ENCODE peak calls at places on chromosomes 11 and 22, in eight cellular contexts. One of them, this sample, is unnamed.

GRCh38 chr22:20203142-20204099 is 52.6 kb upstream of the CCDC188 start:
- DNase-seq in stimulated activated CD8-positive, alpha-beta memory T cell treated with anti-CD3 and anti-CD28 coated beads, Interleukin-12 subunit alpha, Interleukin-12 subunit beta, amount 100 ng/mL, for 4 hours: no peak
- DNase-seq in NCI-H2081: no peak
- DNase-seq in progenitor cell of endocrine pancreas: peak
- DNase-seq in HTR-8/SVneo: peak
- DNase-seq in mucosa of descending colon: no peak
- DNase-seq in nephron progenitor cell: peak
- DNase-seq in activated T-helper 1 cell treated with anti-CD3 and anti-CD28 coated beads, Interleukin-12 subunit alpha, Interleukin-12 subunit beta, Interleukin-2, Interleukin-4 antibody, amounts not matched to agents 30 ng/mL and 10 ng/mL and 1 ng/mL, durations not matched to agents 14 hours and 24 hours and 36 hours: no peak
- DNase-seq in this sample: no peak

GRCh38 chr11:123251656-123252344 is 56.8 kb upstream of the CLMP start:
- DNase-seq in stimulated activated CD8-positive, alpha-beta memory T cell treated with anti-CD3 and anti-CD28 coated beads, Interleukin-12 subunit alpha, Interleukin-12 subunit beta, amount 100 ng/mL, for 4 hours: no peak
- DNase-seq in NCI-H2081: no peak
- DNase-seq in progenitor cell of endocrine pancreas: no peak
- DNase-seq in HTR-8/SVneo: no peak
- DNase-seq in mucosa of descending colon: peak
- DNase-seq in nephron progenitor cell: no peak
- DNase-seq in activated T-helper 1 cell treated with anti-CD3 and anti-CD28 coated beads, Interleukin-12 subunit alpha, Interleukin-12 subunit beta, Interleukin-2, Interleukin-4 antibody, amounts not matched to agents 30 ng/mL and 10 ng/mL and 1 ng/mL, durations not matched to agents 14 hours and 24 hours and 36 hours: no peak
- DNase-seq in this sample: no peak

GRCh38 chr11:69721745-69722144 is 17.9 kb upstream of the FGF19 start:
- DNase-seq in stimulated activated CD8-positive, alpha-beta memory T cell treated with anti-CD3 and anti-CD28 coated beads, Interleukin-12 subunit alpha, Interleukin-12 subunit beta, amount 100 ng/mL, for 4 hours: no peak
- DNase-seq in NCI-H2081: no peak
- DNase-seq in progenitor cell of endocrine pancreas: no peak
- DNase-seq in HTR-8/SVneo: peak
- DNase-seq in mucosa of descending colon: no peak
- DNase-seq in nephron progenitor cell: no peak
- DNase-seq in activated T-helper 1 cell treated with anti-CD3 and anti-CD28 coated beads, Interleukin-12 subunit alpha, Interleukin-12 subunit beta, Interleukin-2, Interleukin-4 antibody, amounts not matched to agents 30 ng/mL and 10 ng/mL and 1 ng/mL, durations not matched to agents 14 hours and 24 hours and 36 hours: no peak
- DNase-seq in this sample: no peak

GRCh38 chr11:111429066-111429506 is 50.0 kb upstream of the POU2AF1 start:
- DNase-seq in stimulated activated CD8-positive, alpha-beta memory T cell treated with anti-CD3 and anti-CD28 coated beads, Interleukin-12 subunit alpha, Interleukin-12 subunit beta, amount 100 ng/mL, for 4 hours: peak
- DNase-seq in NCI-H2081: peak
- DNase-seq in progenitor cell of endocrine pancreas: no peak
- DNase-seq in HTR-8/SVneo: no peak
- DNase-seq in mucosa of descending colon: no peak
- DNase-seq in nephron progenitor cell: peak
- DNase-seq in activated T-helper 1 cell treated with anti-CD3 and anti-CD28 coated beads, Interleukin-12 subunit alpha, Interleukin-12 subunit beta, Interleukin-2, Interleukin-4 antibody, amounts not matched to agents 30 ng/mL and 10 ng/mL and 1 ng/mL, durations not matched to agents 14 hours and 24 hours and 36 hours: peak
- DNase-seq in this sample: no peak

GRCh38 chr22:49573109-49573765 is 254.4 kb downstream of the BRD1 start:
- DNase-seq in stimulated activated CD8-positive, alpha-beta memory T cell treated with anti-CD3 and anti-CD28 coated beads, Interleukin-12 subunit alpha, Interleukin-12 subunit beta, amount 100 ng/mL, for 4 hours: no peak
- DNase-seq in NCI-H2081: no peak
- DNase-seq in progenitor cell of endocrine pancreas: no peak
- DNase-seq in HTR-8/SVneo: no peak
- DNase-seq in mucosa of descending colon: no peak
- DNase-seq in nephron progenitor cell: no peak
- DNase-seq in activated T-helper 1 cell treated with anti-CD3 and anti-CD28 coated beads, Interleukin-12 subunit alpha, Interleukin-12 subunit beta, Interleukin-2, Interleukin-4 antibody, amounts not matched to agents 30 ng/mL and 10 ng/mL and 1 ng/mL, durations not matched to agents 14 hours and 24 hours and 36 hours: no peak
- DNase-seq in this sample: no peak

GRCh38 chr11:20037358-20037757 is 122.9 kb downstream of the DBX1 start:
- DNase-seq in stimulated activated CD8-positive, alpha-beta memory T cell treated with anti-CD3 and anti-CD28 coated beads, Interleukin-12 subunit alpha, Interleukin-12 subunit beta, amount 100 ng/mL, for 4 hours: no peak
- DNase-seq in NCI-H2081: no peak
- DNase-seq in progenitor cell of endocrine pancreas: no peak
- DNase-seq in HTR-8/SVneo: no peak
- DNase-seq in mucosa of descending colon: no peak
- DNase-seq in nephron progenitor cell: no peak
- DNase-seq in activated T-helper 1 cell treated with anti-CD3 and anti-CD28 coated beads, Interleukin-12 subunit alpha, Interleukin-12 subunit beta, Interleukin-2, Interleukin-4 antibody, amounts not matched to agents 30 ng/mL and 10 ng/mL and 1 ng/mL, durations not matched to agents 14 hours and 24 hours and 36 hours: no peak
- DNase-seq in this sample: no peak

GRCh38 chr11:111001091-111001430 is 244.5 kb upstream of the POU2AF2 start:
- DNase-seq in stimulated activated CD8-positive, alpha-beta memory T cell treated with anti-CD3 and anti-CD28 coated beads, Interleukin-12 subunit alpha, Interleukin-12 subunit beta, amount 100 ng/mL, for 4 hours: no peak
- DNase-seq in NCI-H2081: no peak
- DNase-seq in progenitor cell of endocrine pancreas: no peak
- DNase-seq in HTR-8/SVneo: no peak
- DNase-seq in mucosa of descending colon: no peak
- DNase-seq in nephron progenitor cell: no peak
- DNase-seq in activated T-helper 1 cell treated with anti-CD3 and anti-CD28 coated beads, Interleukin-12 subunit alpha, Interleukin-12 subunit beta, Interleukin-2, Interleukin-4 antibody, amounts not matched to agents 30 ng/mL and 10 ng/mL and 1 ng/mL, durations not matched to agents 14 hours and 24 hours and 36 hours: no peak
- DNase-seq in this sample: no peak

GRCh38 chr11:11966826-11967668 is 41.4 kb downstream of the DKK3 start:
- DNase-seq in stimulated activated CD8-positive, alpha-beta memory T cell treated with anti-CD3 and anti-CD28 coated beads, Interleukin-12 subunit alpha, Interleukin-12 subunit beta, amount 100 ng/mL, for 4 hours: peak
- DNase-seq in NCI-H2081: peak
- DNase-seq in progenitor cell of endocrine pancreas: peak
- DNase-seq in HTR-8/SVneo: peak
- DNase-seq in mucosa of descending colon: peak
- DNase-seq in nephron progenitor cell: peak
- DNase-seq in activated T-helper 1 cell treated with anti-CD3 and anti-CD28 coated beads, Interleukin-12 subunit alpha, Interleukin-12 subunit beta, Interleukin-2, Interleukin-4 antibody, amounts not matched to agents 30 ng/mL and 10 ng/mL and 1 ng/mL, durations not matched to agents 14 hours and 24 hours and 36 hours: peak
- DNase-seq in this sample: no peak

GRCh38 chr22:23393721-23394320 is 186.3 kb downstream of the IGLL1 start:
- DNase-seq in stimulated activated CD8-positive, alpha-beta memory T cell treated with anti-CD3 and anti-CD28 coated beads, Interleukin-12 subunit alpha, Interleukin-12 subunit beta, amount 100 ng/mL, for 4 hours: no peak
- DNase-seq in NCI-H2081: no peak
- DNase-seq in progenitor cell of endocrine pancreas: no peak
- DNase-seq in HTR-8/SVneo: no peak
- DNase-seq in mucosa of descending colon: peak
- DNase-seq in nephron progenitor cell: no peak
- DNase-seq in activated T-helper 1 cell treated with anti-CD3 and anti-CD28 coated beads, Interleukin-12 subunit alpha, Interleukin-12 subunit beta, Interleukin-2, Interleukin-4 antibody, amounts not matched to agents 30 ng/mL and 10 ng/mL and 1 ng/mL, durations not matched to agents 14 hours and 24 hours and 36 hours: no peak
- DNase-seq in this sample: no peak

GRCh38 chr11:1839924-1840779 is 1.4 kb downstream of the TNNI2 start:
- DNase-seq in stimulated activated CD8-positive, alpha-beta memory T cell treated with anti-CD3 and anti-CD28 coated beads, Interleukin-12 subunit alpha, Interleukin-12 subunit beta, amount 100 ng/mL, for 4 hours: no peak
- DNase-seq in NCI-H2081: no peak
- DNase-seq in progenitor cell of endocrine pancreas: no peak
- DNase-seq in HTR-8/SVneo: no peak
- DNase-seq in mucosa of descending colon: peak
- DNase-seq in nephron progenitor cell: no peak
- DNase-seq in activated T-helper 1 cell treated with anti-CD3 and anti-CD28 coated beads, Interleukin-12 subunit alpha, Interleukin-12 subunit beta, Interleukin-2, Interleukin-4 antibody, amounts not matched to agents 30 ng/mL and 10 ng/mL and 1 ng/mL, durations not matched to agents 14 hours and 24 hours and 36 hours: no peak
- DNase-seq in this sample: peak

GRCh38 chr11:12239396-12240298 is 129.3 kb downstream of the MICAL2 start:
- DNase-seq in stimulated activated CD8-positive, alpha-beta memory T cell treated with anti-CD3 and anti-CD28 coated beads, Interleukin-12 subunit alpha, Interleukin-12 subunit beta, amount 100 ng/mL, for 4 hours: no peak
- DNase-seq in NCI-H2081: peak
- DNase-seq in progenitor cell of endocrine pancreas: no peak
- DNase-seq in HTR-8/SVneo: no peak
- DNase-seq in mucosa of descending colon: no peak
- DNase-seq in nephron progenitor cell: no peak
- DNase-seq in activated T-helper 1 cell treated with anti-CD3 and anti-CD28 coated beads, Interleukin-12 subunit alpha, Interleukin-12 subunit beta, Interleukin-2, Interleukin-4 antibody, amounts not matched to agents 30 ng/mL and 10 ng/mL and 1 ng/mL, durations not matched to agents 14 hours and 24 hours and 36 hours: no peak
- DNase-seq in this sample: no peak

GRCh38 chr11:66478823-66479740 is 1.2 kb upstream of the DPP3 start:
- DNase-seq in stimulated activated CD8-positive, alpha-beta memory T cell treated with anti-CD3 and anti-CD28 coated beads, Interleukin-12 subunit alpha, Interleukin-12 subunit beta, amount 100 ng/mL, for 4 hours: no peak
- DNase-seq in NCI-H2081: peak
- DNase-seq in progenitor cell of endocrine pancreas: no peak
- DNase-seq in HTR-8/SVneo: peak
- DNase-seq in mucosa of descending colon: peak
- DNase-seq in nephron progenitor cell: peak
- DNase-seq in activated T-helper 1 cell treated with anti-CD3 and anti-CD28 coated beads, Interleukin-12 subunit alpha, Interleukin-12 subunit beta, Interleukin-2, Interleukin-4 antibody, amounts not matched to agents 30 ng/mL and 10 ng/mL and 1 ng/mL, durations not matched to agents 14 hours and 24 hours and 36 hours: no peak
- DNase-seq in this sample: no peak

GRCh38 chr11:116471608-116472007 is 301.2 kb downstream of the BUD13 start:
- DNase-seq in stimulated activated CD8-positive, alpha-beta memory T cell treated with anti-CD3 and anti-CD28 coated beads, Interleukin-12 subunit alpha, Interleukin-12 subunit beta, amount 100 ng/mL, for 4 hours: no peak
- DNase-seq in NCI-H2081: no peak
- DNase-seq in progenitor cell of endocrine pancreas: no peak
- DNase-seq in HTR-8/SVneo: no peak
- DNase-seq in mucosa of descending colon: no peak
- DNase-seq in nephron progenitor cell: no peak
- DNase-seq in activated T-helper 1 cell treated with anti-CD3 and anti-CD28 coated beads, Interleukin-12 subunit alpha, Interleukin-12 subunit beta, Interleukin-2, Interleukin-4 antibody, amounts not matched to agents 30 ng/mL and 10 ng/mL and 1 ng/mL, durations not matched to agents 14 hours and 24 hours and 36 hours: no peak
- DNase-seq in this sample: no peak

GRCh38 chr11:2580444-2581050 is 119.2 kb downstream of the KCNQ1OT1 start:
- DNase-seq in stimulated activated CD8-positive, alpha-beta memory T cell treated with anti-CD3 and anti-CD28 coated beads, Interleukin-12 subunit alpha, Interleukin-12 subunit beta, amount 100 ng/mL, for 4 hours: no peak
- DNase-seq in NCI-H2081: no peak
- DNase-seq in progenitor cell of endocrine pancreas: peak
- DNase-seq in HTR-8/SVneo: no peak
- DNase-seq in mucosa of descending colon: peak
- DNase-seq in nephron progenitor cell: no peak
- DNase-seq in activated T-helper 1 cell treated with anti-CD3 and anti-CD28 coated beads, Interleukin-12 subunit alpha, Interleukin-12 subunit beta, Interleukin-2, Interleukin-4 antibody, amounts not matched to agents 30 ng/mL and 10 ng/mL and 1 ng/mL, durations not matched to agents 14 hours and 24 hours and 36 hours: no peak
- DNase-seq in this sample: peak

GRCh38 chr22:38872831-38873248 is 824 bp upstream of the CBX6 start:
- DNase-seq in stimulated activated CD8-positive, alpha-beta memory T cell treated with anti-CD3 and anti-CD28 coated beads, Interleukin-12 subunit alpha, Interleukin-12 subunit beta, amount 100 ng/mL, for 4 hours: no peak
- DNase-seq in NCI-H2081: peak
- DNase-seq in progenitor cell of endocrine pancreas: peak
- DNase-seq in HTR-8/SVneo: no peak
- DNase-seq in mucosa of descending colon: peak
- DNase-seq in nephron progenitor cell: peak
- DNase-seq in activated T-helper 1 cell treated with anti-CD3 and anti-CD28 coated beads, Interleukin-12 subunit alpha, Interleukin-12 subunit beta, Interleukin-2, Interleukin-4 antibody, amounts not matched to agents 30 ng/mL and 10 ng/mL and 1 ng/mL, durations not matched to agents 14 hours and 24 hours and 36 hours: no peak
- DNase-seq in this sample: no peak